ENCODE peak calls at places on chromosomes 3 and 15, in five cellular contexts. X is uterus, N is foreskin fibroblast, H is endothelial cell, S is HFFc6. L is an unnamed sample.

GRCh38 chr15:42994546-42994945 is 74.0 kb upstream of the TTBK2 start:
- DNase-seq in H (no peak), S (peak), N (peak), X (no peak), L (peak)

GRCh38 chr3:137013955-137014688 is 56.3 kb downstream of the IL20RB start:
- DNase-seq in N (peak), H (peak), S (peak), X (peak), L (peak)

GRCh38 chr15:88655103-88655553 is 16.3 kb downstream of the ISG20 start:
- DNase-seq in S (no peak), H (no peak), X (no peak), N (no peak), L (no peak)

GRCh38 chr3:197224034-197224444 is 74.4 kb downstream of the DLG1 start:
- DNase-seq in N (peak), S (peak), H (no peak), X (no peak), L (peak)

GRCh38 chr3:179146911-179147570 is 1.1 kb upstream of the PIK3CA start:
- DNase-seq in N (peak), X (no peak), S (peak), H (peak), L (peak)

GRCh38 chr3:35932995-35933394 is 293.7 kb downstream of the ARPP21 start:
- DNase-seq in S (peak), N (peak), H (no peak), X (no peak), L (peak)

GRCh38 chr15:69896606-69897005 is 201.1 kb downstream of the TLE3 start:
- DNase-seq in X (no peak), S (no peak), N (no peak), H (no peak), L (peak)

GRCh38 chr3:156171517-156172267 is 51.3 kb downstream of the KCNAB1 start:
- DNase-seq in N (no peak), H (no peak), S (no peak), X (no peak), L (no peak)

GRCh38 chr15:48076454-48076853 is 44.3 kb upstream of the SLC24A5 start:
- DNase-seq in S (no peak), X (no peak), N (peak), H (no peak), L (no peak)

GRCh38 chr3:122665226-122665786 is 15.3 kb upstream of the PARP14 start:
- DNase-seq in S (no peak), X (no peak), H (no peak), N (no peak), L (no peak)

GRCh38 chr3:210649-211048 is 14.1 kb downstream of the CHL1 start:
- DNase-seq in S (no peak), X (no peak), N (no peak), H (no peak), L (no peak)

GRCh38 chr3:53161820-53162671 is 1.0 kb downstream of the PRKCD start:
- DNase-seq in X (peak), N (peak), S (peak), H (peak), L (peak)

GRCh38 chr3:63814300-63814699 is 4.8 kb upstream of the C3orf49 start:
- DNase-seq in X (no peak), H (no peak), N (peak), S (no peak), L (peak)

GRCh38 chr3:40109641-40110490 is 199.6 kb upstream of the EIF1B start:
- DNase-seq in S (peak), N (peak), H (peak), X (no peak), L (peak)
- TF ChIP-seq CTCF in S (peak), N (peak), H (peak), X (no peak), L (peak)

GRCh38 chr3:126704494-126705214 is 614 bp downstream of the CHCHD6 start:
- DNase-seq in H (no peak), X (no peak), N (peak), S (no peak), L (no peak)

GRCh38 chr3:126699011-126699410 is 5.0 kb upstream of the CHCHD6 start:
- DNase-seq in S (no peak), X (no peak), H (no peak), N (no peak), L (no peak)

GRCh38 chr3:126706631-126707030 is 2.6 kb downstream of the CHCHD6 start:
- DNase-seq in X (no peak), S (peak), N (peak), H (no peak), L (peak)

GRCh38 chr3:126703512-126704493 is at the start of gene CHCHD6:
- DNase-seq in X (peak), S (peak), H (peak), N (peak), L (peak)
- TF ChIP-seq CTCF in X (peak), S (peak), H (no peak), N (no peak), L (no peak)

GRCh38 chr15:37701230-37701629 is 233.2 kb upstream of the TMCO5A start:
- DNase-seq in H (no peak), N (no peak), S (no peak), X (no peak), L (no peak)

GRCh38 chr15:37695719-37696118 is 238.7 kb upstream of the TMCO5A start:
- DNase-seq in N (peak), S (peak), H (no peak), X (no peak), L (peak)

DNA sequence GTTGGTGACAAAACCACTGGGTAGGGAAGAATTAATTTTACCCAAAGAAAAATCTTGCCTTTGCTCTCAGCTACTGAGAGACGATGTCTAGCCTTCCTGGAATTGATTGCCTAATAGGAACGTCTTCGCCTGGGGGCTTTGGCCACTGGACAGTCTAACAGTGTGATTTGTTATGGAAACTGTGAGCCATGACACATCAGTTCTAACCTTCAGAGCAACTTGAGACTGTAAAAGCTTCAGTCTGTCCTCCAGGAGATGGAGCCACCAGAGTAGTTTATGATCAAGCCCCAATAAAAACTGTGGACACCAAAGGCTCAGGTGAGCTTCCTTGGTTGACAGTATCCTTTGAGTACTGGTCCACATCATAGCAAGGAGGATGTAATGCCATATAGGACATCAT is 235.8 kb upstream of the TMCO5A start:
- DNase-seq in S (peak), H (no peak), X (no peak), N (peak), L (no peak)
- TF ChIP-seq CTCF in S (peak), H (no peak), X (no peak), N (no peak), L (no peak)

DNA sequence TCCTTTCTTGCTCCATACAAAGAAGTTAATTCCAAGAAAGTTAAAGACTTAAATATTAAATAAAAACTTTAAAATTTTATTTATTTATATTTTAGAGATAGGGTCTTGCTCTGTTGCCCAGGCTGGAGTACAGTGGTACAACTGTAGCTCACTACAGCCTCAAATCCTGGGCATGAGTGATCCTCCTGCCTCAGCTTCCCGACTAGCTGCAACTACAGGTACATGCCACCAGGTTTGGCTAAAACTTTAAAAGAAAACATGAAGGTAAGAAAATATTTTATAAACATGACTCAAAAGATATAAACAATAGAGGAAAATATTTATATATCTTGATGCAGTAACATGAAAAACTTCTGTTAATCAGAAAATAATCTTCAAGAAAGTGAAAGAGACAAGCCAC is 33.2 kb downstream of the ADIPOQ start:
- DNase-seq in H (no peak), N (no peak), X (no peak), S (no peak), L (no peak)
- TF ChIP-seq CTCF in H (peak), N (no peak), X (no peak), S (no peak), L (no peak)

GRCh38 chr3:127718244-127718915 is 45.6 kb downstream of the ABTB1 start:
- DNase-seq in H (no peak), S (no peak), N (no peak), X (no peak), L (no peak)
- TF ChIP-seq CTCF in H (no peak), S (no peak), N (no peak), X (no peak), L (no peak)

DNA sequence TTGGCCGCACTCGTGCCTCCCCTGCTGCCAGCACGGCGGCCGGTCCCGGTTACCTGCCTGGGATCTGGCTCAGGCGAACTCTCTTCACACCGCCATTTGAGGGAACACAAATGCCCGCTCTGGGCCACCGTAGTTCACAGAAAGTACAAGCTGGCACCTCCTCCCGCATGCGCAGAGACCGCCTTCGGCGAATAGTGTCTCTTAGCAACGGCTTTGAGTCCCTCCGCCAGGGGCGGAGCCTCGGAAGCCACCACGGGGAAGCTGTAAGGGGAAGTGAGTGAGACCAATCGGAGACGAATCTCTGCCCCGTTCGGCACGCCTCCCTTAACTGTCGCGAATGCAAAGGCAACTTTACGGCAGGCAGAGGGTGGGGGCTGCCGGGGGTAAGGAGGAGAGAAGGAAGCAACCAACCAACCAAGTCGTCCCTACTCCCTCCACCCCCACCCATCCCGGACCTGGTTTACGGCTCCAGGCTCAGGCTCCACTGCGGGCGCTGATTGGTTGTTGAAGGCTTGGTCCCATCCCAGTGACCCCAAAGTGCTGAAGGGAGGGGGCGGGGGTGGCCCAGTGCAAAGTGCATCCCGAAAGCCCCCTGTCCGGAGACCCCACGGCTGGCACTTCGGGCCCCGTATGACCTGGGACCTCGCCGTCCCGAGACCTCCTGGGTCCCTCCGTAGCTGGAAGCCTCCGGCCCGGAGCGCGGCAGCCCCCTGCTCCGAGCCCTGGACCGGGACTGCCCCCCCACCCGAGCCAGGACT is at the start of the genes ASB7 and LINS1:
- DNase-seq in S (peak), N (peak), X (peak), H (peak), L (peak)
- TF ChIP-seq CTCF in S (no peak), N (no peak), X (peak), H (no peak), L (no peak)